ENCODE peak calls at places on chromosome 22, in ten cellular contexts. S is stimulated activated CD4-positive, alpha-beta T cell treated with anti-CD3 and anti-CD28 coated beads, Interleukin-1b, Interleukin-23, amount 100 ng/mL, for 1 hour; L is naive thymus-derived CD4-positive, alpha-beta T cell; V is psoas muscle; H is GM23338; B is frontal cortex; R is HCT116; J is activated CD8-positive, alpha-beta memory T cell treated with anti-CD3 and anti-CD28 coated beads for 1 hour; D is endothelial cell; Q is endodermal cell. E is an unnamed sample.

GRCh38 chr22:19522190-19522880 is 1.9 kb downstream of the CLDN5 start:
- DNase-seq in S (no peak), L (no peak), V (no peak), H (no peak), B (peak; percentile 42), R (no peak), J (no peak), D (no peak), Q (peak; percentile 60), E (no peak)

GRCh38 chr22:23163665-23164064 is 16.6 kb upstream of the BCR start:
- DNase-seq in S (no peak), L (no peak), V (peak; percentile 37), H (no peak), B (no peak), R (no peak), J (no peak), D (no peak), Q (no peak), E (no peak)

GRCh38 chr22:45265546-45265945 is 19.2 kb upstream of the UPK3A start:
- DNase-seq in S (no peak), L (no peak), V (no peak), H (no peak), B (no peak), R (no peak), J (no peak), D (no peak), Q (no peak), E (no peak)

GRCh38 chr22:19523240-19524169 is 705 bp downstream of the CLDN5 start:
- DNase-seq in S (no peak), L (peak; percentile 27), V (no peak), H (peak; percentile 86), B (no peak), R (no peak), J (no peak), D (peak; percentile 54), Q (peak; percentile 87), E (no peak)

GRCh38 chr22:47032091-47032943 is 269.9 kb downstream of the TBC1D22A start:
- DNase-seq in S (no peak), L (no peak), V (peak; percentile 14), H (no peak), B (no peak), R (no peak), J (no peak), D (no peak), Q (no peak), E (no peak)

GRCh38 chr22:45548991-45549736 is 46.5 kb downstream of the FBLN1 start:
- DNase-seq in S (no peak), L (no peak), V (peak; percentile 74), H (peak; percentile 49), B (no peak), R (peak; percentile 37), J (no peak), D (no peak), Q (peak; percentile 85), E (no peak)

GRCh38 chr22:27804683-27805297 is 3.2 kb upstream of the MN1 start:
- DNase-seq in S (no peak), L (peak; percentile 47), V (peak; percentile 67), H (peak; percentile 91), B (peak; percentile 86), R (no peak), J (no peak), D (peak; percentile 78), Q (peak; percentile 90), E (no peak)

GRCh38 chr22:36221799-36222751 is 17.3 kb downstream of the APOL2 start:
- DNase-seq in S (no peak), L (peak; percentile 23), V (peak; percentile 39), H (peak; percentile 86), B (no peak), R (peak; percentile 32), J (peak; percentile 17), D (peak; percentile 53), Q (peak; percentile 91), E (no peak)

GRCh38 chr22:23084453-23085350 is 14.4 kb downstream of the GNAZ start:
- DNase-seq in S (no peak), L (no peak), V (no peak), H (no peak), B (no peak), R (no peak), J (no peak), D (no peak), Q (no peak), E (no peak)

GRCh38 chr22:23181763-23182288 is 1.5 kb downstream of the BCR start:
- DNase-seq in S (no peak), L (peak; percentile 7), V (no peak), H (peak; percentile 40), B (no peak), R (no peak), J (no peak), D (no peak), Q (no peak), E (no peak)

GRCh38 chr22:25143161-25144076 is 56.2 kb upstream of the CRYBB3 start:
- DNase-seq in S (no peak), L (no peak), V (no peak), H (no peak), B (no peak), R (no peak), J (no peak), D (no peak), Q (no peak), E (no peak)

GRCh38 chr22:39900306-39901227 is at the start of gene GRAP2:
- DNase-seq in S (no peak), L (peak; percentile 89), V (no peak), H (no peak), B (no peak), R (no peak), J (peak; percentile 55), D (no peak), Q (no peak), E (peak; percentile 9)

GRCh38 chr22:36327922-36328551 is 59.7 kb downstream of the MYH9 start:
- DNase-seq in S (no peak), L (no peak), V (no peak), H (no peak), B (no peak), R (no peak), J (no peak), D (no peak), Q (no peak), E (no peak)

GRCh38 chr22:49186293-49186692 is 641.4 kb downstream of the BRD1 start:
- DNase-seq in S (no peak), L (no peak), V (no peak), H (no peak), B (no peak), R (no peak), J (no peak), D (no peak), Q (no peak), E (no peak)

GRCh38 chr22:41217553-41218157 is 12.5 kb downstream of the L3MBTL2 start:
- DNase-seq in S (no peak), L (peak; percentile 41), V (peak; percentile 66), H (peak; percentile 59), B (peak; percentile 74), R (no peak), J (no peak), D (peak; percentile 65), Q (peak; percentile 62), E (peak; percentile 91)

GRCh38 chr22:30287626-30288413 is 1.5 kb downstream of the CASTOR1 start:
- DNase-seq in S (peak; percentile 87), L (peak; percentile 88), V (peak; percentile 83), H (peak; percentile 96), B (peak; percentile 79), R (peak; percentile 89), J (peak; percentile 77), D (peak; percentile 82), Q (peak; percentile 96), E (no peak)